ENCODE peak calls at places on chromosomes 4 and X, in six cellular contexts. One of them, this sample, is unnamed.

GRCh38 chrX:47723689-47724088 is 64.7 kb upstream of the UXT start:
- DNase-seq in fibroblast of mammary gland: no peak
- DNase-seq in choroid plexus epithelial cell: no peak
- DNase-seq in body of pancreas: peak; percentile 14
- DNase-seq in fibroblast of pulmonary artery: no peak
- DNase-seq in astrocyte of the spinal cord: no peak
- DNase-seq in this sample: no peak

GRCh38 chr4:20260821-20261220 is 9.1 kb downstream of the SLIT2 start:
- DNase-seq in fibroblast of mammary gland: no peak
- DNase-seq in choroid plexus epithelial cell: peak; percentile 13
- DNase-seq in body of pancreas: no peak
- DNase-seq in fibroblast of pulmonary artery: peak; percentile 56
- DNase-seq in astrocyte of the spinal cord: no peak
- DNase-seq in this sample: peak; percentile 52

GRCh38 chr4:15414601-15415091 is 13.2 kb upstream of the C1QTNF7 start:
- DNase-seq in fibroblast of mammary gland: peak; percentile 81
- DNase-seq in choroid plexus epithelial cell: peak; percentile 44
- DNase-seq in body of pancreas: no peak
- DNase-seq in fibroblast of pulmonary artery: peak; percentile 29
- DNase-seq in astrocyte of the spinal cord: peak; percentile 68
- DNase-seq in this sample: peak; percentile 34

GRCh38 chrX:2664497-2664896 is 26.6 kb upstream of the CD99 start:
- DNase-seq in fibroblast of mammary gland: peak; percentile 96
- DNase-seq in choroid plexus epithelial cell: peak; percentile 79
- DNase-seq in body of pancreas: no peak
- DNase-seq in fibroblast of pulmonary artery: peak; percentile 86
- DNase-seq in astrocyte of the spinal cord: peak; percentile 67
- DNase-seq in this sample: no peak

GRCh38 chrX:48083212-48083611 is 11.8 kb upstream of the ZNF630 start:
- DNase-seq in fibroblast of mammary gland: peak; percentile 43
- DNase-seq in choroid plexus epithelial cell: peak; percentile 65
- DNase-seq in body of pancreas: peak; percentile 44
- DNase-seq in fibroblast of pulmonary artery: peak; percentile 60
- DNase-seq in astrocyte of the spinal cord: peak; percentile 47
- DNase-seq in this sample: peak; percentile 61

GRCh38 chrX:149453911-149454820 is 50.9 kb downstream of the IDS start:
- DNase-seq in fibroblast of mammary gland: peak; percentile 53
- DNase-seq in choroid plexus epithelial cell: no peak
- DNase-seq in body of pancreas: no peak
- DNase-seq in fibroblast of pulmonary artery: no peak
- DNase-seq in astrocyte of the spinal cord: no peak
- DNase-seq in this sample: no peak

GRCh38 chrX:39204945-39205344 is 403.7 kb downstream of the MID1IP1 start:
- DNase-seq in fibroblast of mammary gland: no peak
- DNase-seq in choroid plexus epithelial cell: no peak
- DNase-seq in body of pancreas: no peak
- DNase-seq in fibroblast of pulmonary artery: no peak
- DNase-seq in astrocyte of the spinal cord: no peak
- DNase-seq in this sample: no peak

GRCh38 chrX:129759576-129760061 is 20.1 kb upstream of the SASH3 start:
- DNase-seq in fibroblast of mammary gland: peak; percentile 84
- DNase-seq in choroid plexus epithelial cell: peak; percentile 91
- DNase-seq in body of pancreas: no peak
- DNase-seq in fibroblast of pulmonary artery: peak; percentile 81
- DNase-seq in astrocyte of the spinal cord: peak; percentile 89
- DNase-seq in this sample: no peak

GRCh38 chr4:71692963-71693362 is 90.9 kb downstream of the GC start:
- DNase-seq in fibroblast of mammary gland: no peak
- DNase-seq in choroid plexus epithelial cell: no peak
- DNase-seq in body of pancreas: no peak
- DNase-seq in fibroblast of pulmonary artery: no peak
- DNase-seq in astrocyte of the spinal cord: no peak
- DNase-seq in this sample: no peak

GRCh38 chr4:13627185-13627605 is 330 bp downstream of the BOD1L1 start:
- DNase-seq in fibroblast of mammary gland: peak; percentile 13
- DNase-seq in choroid plexus epithelial cell: no peak
- DNase-seq in body of pancreas: peak; percentile 19
- DNase-seq in fibroblast of pulmonary artery: no peak
- DNase-seq in astrocyte of the spinal cord: no peak
- DNase-seq in this sample: no peak

GRCh38 chrX:107996124-107996523 is 14.0 kb upstream of the TEX13B start:
- DNase-seq in fibroblast of mammary gland: no peak
- DNase-seq in choroid plexus epithelial cell: no peak
- DNase-seq in body of pancreas: no peak
- DNase-seq in fibroblast of pulmonary artery: no peak
- DNase-seq in astrocyte of the spinal cord: no peak
- DNase-seq in this sample: no peak

GRCh38 chr4:162891788-162892707 is 274.6 kb downstream of the NAF1 start:
- DNase-seq in fibroblast of mammary gland: no peak
- DNase-seq in choroid plexus epithelial cell: peak; percentile 44
- DNase-seq in body of pancreas: no peak
- DNase-seq in fibroblast of pulmonary artery: no peak
- DNase-seq in astrocyte of the spinal cord: no peak
- DNase-seq in this sample: no peak

GRCh38 chr4:80098635-80099034 is 25.6 kb upstream of the ANTXR2 start:
- DNase-seq in fibroblast of mammary gland: no peak
- DNase-seq in choroid plexus epithelial cell: no peak
- DNase-seq in body of pancreas: no peak
- DNase-seq in fibroblast of pulmonary artery: no peak
- DNase-seq in astrocyte of the spinal cord: no peak
- DNase-seq in this sample: no peak

GRCh38 chrX:65598559-65599147 is 64.1 kb upstream of the LAS1L start:
- DNase-seq in fibroblast of mammary gland: no peak
- DNase-seq in choroid plexus epithelial cell: no peak
- DNase-seq in body of pancreas: no peak
- DNase-seq in fibroblast of pulmonary artery: no peak
- DNase-seq in astrocyte of the spinal cord: no peak
- DNase-seq in this sample: no peak

GRCh38 chrX:3286196-3286920 is 60.1 kb downstream of the MXRA5 start:
- DNase-seq in fibroblast of mammary gland: peak; percentile 73
- DNase-seq in choroid plexus epithelial cell: peak; percentile 82
- DNase-seq in body of pancreas: no peak
- DNase-seq in fibroblast of pulmonary artery: peak; percentile 72
- DNase-seq in astrocyte of the spinal cord: peak; percentile 96
- DNase-seq in this sample: peak; percentile 76

GRCh38 chr4:23006756-23007155 is 314.0 kb downstream of the GBA3 start:
- DNase-seq in fibroblast of mammary gland: peak; percentile 3
- DNase-seq in choroid plexus epithelial cell: peak; percentile 0
- DNase-seq in body of pancreas: no peak
- DNase-seq in fibroblast of pulmonary artery: peak; percentile 23
- DNase-seq in astrocyte of the spinal cord: peak; percentile 77
- DNase-seq in this sample: no peak

GRCh38 chr4:48341776-48342558 is 638 bp downstream of the SLAIN2 start:
- DNase-seq in fibroblast of mammary gland: no peak
- DNase-seq in choroid plexus epithelial cell: peak; percentile 57
- DNase-seq in body of pancreas: peak; percentile 62
- DNase-seq in fibroblast of pulmonary artery: peak; percentile 27
- DNase-seq in astrocyte of the spinal cord: peak; percentile 36
- DNase-seq in this sample: peak; percentile 81

GRCh38 chr4:62644372-62644771 is 1444.2 kb downstream of the ADGRL3 start:
- DNase-seq in fibroblast of mammary gland: peak; percentile 1
- DNase-seq in choroid plexus epithelial cell: peak; percentile 43
- DNase-seq in body of pancreas: no peak
- DNase-seq in fibroblast of pulmonary artery: peak; percentile 67
- DNase-seq in astrocyte of the spinal cord: peak; percentile 33
- DNase-seq in this sample: peak; percentile 60

GRCh38 chrX:22526339-22526738 is 253.6 kb downstream of the CBLL2 start:
- DNase-seq in fibroblast of mammary gland: peak; percentile 83
- DNase-seq in choroid plexus epithelial cell: peak; percentile 60
- DNase-seq in body of pancreas: no peak
- DNase-seq in fibroblast of pulmonary artery: peak; percentile 67
- DNase-seq in astrocyte of the spinal cord: peak; percentile 63
- DNase-seq in this sample: no peak

GRCh38 chrX:136694491-136695087 is 46.6 kb downstream of the CD40LG start:
- DNase-seq in fibroblast of mammary gland: peak; percentile 60
- DNase-seq in choroid plexus epithelial cell: peak; percentile 76
- DNase-seq in body of pancreas: no peak
- DNase-seq in fibroblast of pulmonary artery: peak; percentile 80
- DNase-seq in astrocyte of the spinal cord: peak; percentile 57
- DNase-seq in this sample: peak; percentile 55

GRCh38 chr4:104490770-104491395 is 3.8 kb downstream of the CXXC4 start:
- DNase-seq in fibroblast of mammary gland: peak; percentile 54
- DNase-seq in choroid plexus epithelial cell: peak; percentile 35
- DNase-seq in body of pancreas: peak; percentile 83
- DNase-seq in fibroblast of pulmonary artery: peak; percentile 62
- DNase-seq in astrocyte of the spinal cord: peak; percentile 64
- DNase-seq in this sample: peak; percentile 93

GRCh38 chr4:121034010-121034409 is 38.3 kb downstream of the NDNF start:
- DNase-seq in fibroblast of mammary gland: peak; percentile 70
- DNase-seq in choroid plexus epithelial cell: peak; percentile 73
- DNase-seq in body of pancreas: peak; percentile 47
- DNase-seq in fibroblast of pulmonary artery: peak; percentile 59
- DNase-seq in astrocyte of the spinal cord: peak; percentile 62
- DNase-seq in this sample: peak; percentile 77

GRCh38 chr4:61590881-61591280 is 390.8 kb downstream of the ADGRL3 start:
- DNase-seq in fibroblast of mammary gland: no peak
- DNase-seq in choroid plexus epithelial cell: no peak
- DNase-seq in body of pancreas: no peak
- DNase-seq in fibroblast of pulmonary artery: no peak
- DNase-seq in astrocyte of the spinal cord: no peak
- DNase-seq in this sample: no peak

GRCh38 chr4:143700420-143701352 is at the start of gene FREM3:
- DNase-seq in fibroblast of mammary gland: no peak
- DNase-seq in choroid plexus epithelial cell: no peak
- DNase-seq in body of pancreas: no peak
- DNase-seq in fibroblast of pulmonary artery: peak; percentile 3
- DNase-seq in astrocyte of the spinal cord: no peak
- DNase-seq in this sample: peak; percentile 26

GRCh38 chr4:88219099-88219498 is 60.7 kb upstream of the ABCG2 start:
- DNase-seq in fibroblast of mammary gland: peak; percentile 61
- DNase-seq in choroid plexus epithelial cell: peak; percentile 80
- DNase-seq in body of pancreas: no peak
- DNase-seq in fibroblast of pulmonary artery: peak; percentile 79
- DNase-seq in astrocyte of the spinal cord: peak; percentile 60
- DNase-seq in this sample: peak; percentile 68

GRCh38 chr4:85825937-85826678 is 351.2 kb downstream of the ARHGAP24 start:
- DNase-seq in fibroblast of mammary gland: peak; percentile 45
- DNase-seq in choroid plexus epithelial cell: peak; percentile 71
- DNase-seq in body of pancreas: peak; percentile 62
- DNase-seq in fibroblast of pulmonary artery: peak; percentile 45
- DNase-seq in astrocyte of the spinal cord: peak; percentile 66
- DNase-seq in this sample: peak; percentile 67

GRCh38 chrX:8731579-8732395 is at the start of gene ANOS1:
- DNase-seq in fibroblast of mammary gland: no peak
- DNase-seq in choroid plexus epithelial cell: peak; percentile 11
- DNase-seq in body of pancreas: peak; percentile 12
- DNase-seq in fibroblast of pulmonary artery: peak; percentile 19
- DNase-seq in astrocyte of the spinal cord: peak; percentile 29
- DNase-seq in this sample: peak; percentile 72

GRCh38 chrX:8726031-8726652 is 5.8 kb downstream of the ANOS1 start:
- DNase-seq in fibroblast of mammary gland: peak; percentile 28
- DNase-seq in choroid plexus epithelial cell: peak; percentile 8
- DNase-seq in body of pancreas: no peak
- DNase-seq in fibroblast of pulmonary artery: no peak
- DNase-seq in astrocyte of the spinal cord: no peak
- DNase-seq in this sample: no peak

GRCh38 chrX:8728932-8729331 is 3.0 kb downstream of the ANOS1 start:
- DNase-seq in fibroblast of mammary gland: no peak
- DNase-seq in choroid plexus epithelial cell: no peak
- DNase-seq in body of pancreas: no peak
- DNase-seq in fibroblast of pulmonary artery: no peak
- DNase-seq in astrocyte of the spinal cord: no peak
- DNase-seq in this sample: no peak

GRCh38 chrX:8730812-8731578 is 942 bp downstream of the ANOS1 start:
- DNase-seq in fibroblast of mammary gland: no peak
- DNase-seq in choroid plexus epithelial cell: no peak
- DNase-seq in body of pancreas: no peak
- DNase-seq in fibroblast of pulmonary artery: no peak
- DNase-seq in astrocyte of the spinal cord: no peak
- DNase-seq in this sample: no peak
- H3K4me3 ChIP-seq in fibroblast of mammary gland: no peak overlapping the region
- H3K4me3 ChIP-seq in choroid plexus epithelial cell: no peak overlapping the region
- H3K4me3 ChIP-seq in body of pancreas: no peak overlapping the region
- H3K4me3 ChIP-seq in fibroblast of pulmonary artery: peak overlapping the region; percentile 31
- H3K4me3 ChIP-seq in astrocyte of the spinal cord: peak overlapping the region; percentile 43
- H3K4me3 ChIP-seq in this sample: peak overlapping the region; percentile 86

GRCh38 chr4:133147365-133147821 is 1.7 kb upstream of the PCDH10 start:
- DNase-seq in fibroblast of mammary gland: no peak
- DNase-seq in choroid plexus epithelial cell: peak; percentile 17
- DNase-seq in body of pancreas: no peak
- DNase-seq in fibroblast of pulmonary artery: peak; percentile 13
- DNase-seq in astrocyte of the spinal cord: no peak
- DNase-seq in this sample: no peak
- H3K4me3 ChIP-seq in fibroblast of mammary gland: no peak overlapping the region
- H3K4me3 ChIP-seq in choroid plexus epithelial cell: peak overlapping the region; percentile 64
- H3K4me3 ChIP-seq in body of pancreas: no peak overlapping the region
- H3K4me3 ChIP-seq in fibroblast of pulmonary artery: peak overlapping the region; percentile 70
- H3K4me3 ChIP-seq in astrocyte of the spinal cord: peak overlapping the region; percentile 65
- H3K4me3 ChIP-seq in this sample: peak overlapping the region; percentile 50

GRCh38 chrX:155022587-155022986 is at the start of gene F8:
- DNase-seq in fibroblast of mammary gland: no peak
- DNase-seq in choroid plexus epithelial cell: no peak
- DNase-seq in body of pancreas: no peak
- DNase-seq in fibroblast of pulmonary artery: no peak
- DNase-seq in astrocyte of the spinal cord: no peak
- DNase-seq in this sample: no peak
- H3K4me3 ChIP-seq in fibroblast of mammary gland: no peak within 1 kb of the TSS
- H3K4me3 ChIP-seq in choroid plexus epithelial cell: no peak within 1 kb of the TSS
- H3K4me3 ChIP-seq in body of pancreas: no peak within 1 kb of the TSS
- H3K4me3 ChIP-seq in fibroblast of pulmonary artery: peak within 1 kb of the TSS; percentile 6
- H3K4me3 ChIP-seq in astrocyte of the spinal cord: no peak within 1 kb of the TSS
- H3K4me3 ChIP-seq in this sample: no peak within 1 kb of the TSS

DNA sequence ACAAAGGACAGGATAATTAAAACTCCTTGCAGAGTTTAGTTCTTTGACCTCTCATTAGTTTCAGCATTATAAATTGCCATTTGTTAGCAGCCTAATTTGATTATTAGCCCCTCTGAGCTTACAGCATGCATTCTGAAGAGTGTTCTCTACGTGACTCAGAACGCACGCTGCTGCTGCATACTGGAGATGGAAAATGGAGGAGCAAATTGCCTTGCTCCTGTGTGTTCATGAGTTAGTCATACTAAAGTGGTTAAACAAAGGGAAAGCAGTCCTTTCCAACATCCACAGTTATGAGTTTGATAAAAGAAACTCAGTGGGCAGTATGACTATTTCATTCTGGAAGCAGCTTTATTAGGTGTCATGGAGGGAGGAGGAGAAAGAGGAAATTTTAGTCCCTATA is 922.5 kb downstream of the RPA4 start:
- DNase-seq in fibroblast of mammary gland: peak; percentile 24
- DNase-seq in choroid plexus epithelial cell: no peak
- DNase-seq in body of pancreas: no peak
- DNase-seq in fibroblast of pulmonary artery: no peak
- DNase-seq in astrocyte of the spinal cord: peak; percentile 59
- DNase-seq in this sample: no peak
- H3K4me3 ChIP-seq in fibroblast of mammary gland: no peak overlapping the region
- H3K4me3 ChIP-seq in choroid plexus epithelial cell: no peak overlapping the region
- H3K4me3 ChIP-seq in body of pancreas: no peak overlapping the region
- H3K4me3 ChIP-seq in fibroblast of pulmonary artery: no peak overlapping the region
- H3K4me3 ChIP-seq in astrocyte of the spinal cord: no peak overlapping the region
- H3K4me3 ChIP-seq in this sample: no peak overlapping the region